ENCODE peak calls at places on chromosome 22, in eight cellular contexts. One of them, this sample, is unnamed.

GRCh38 chr22:24005201-24005600 is at the start of gene GSTT4:
- DNase-seq in A549: no peak
- DNase-seq in HL-60: no peak
- DNase-seq in GM23338: no peak
- DNase-seq in GM12878: no peak
- DNase-seq in HCT116: no peak
- DNase-seq in Panc1: no peak
- DNase-seq in HepG2: no peak
- DNase-seq in this sample: no peak

GRCh38 chr22:36387914-36388864 is at the start of gene MYH9:
- DNase-seq in A549: peak
- DNase-seq in HL-60: peak
- DNase-seq in GM23338: peak
- DNase-seq in GM12878: peak
- DNase-seq in HCT116: peak
- DNase-seq in Panc1: peak
- DNase-seq in HepG2: peak
- DNase-seq in this sample: peak

GRCh38 chr22:37427128-37427710 is at the start of gene ELFN2:
- DNase-seq in A549: no peak
- DNase-seq in HL-60: no peak
- DNase-seq in GM23338: peak
- DNase-seq in GM12878: no peak
- DNase-seq in HCT116: no peak
- DNase-seq in Panc1: no peak
- DNase-seq in HepG2: no peak
- DNase-seq in this sample: peak

GRCh38 chr22:38792833-38793232 is 1.1 kb downstream of the DNAL4 start:
- DNase-seq in A549: no peak
- DNase-seq in HL-60: no peak
- DNase-seq in GM23338: no peak
- DNase-seq in GM12878: no peak
- DNase-seq in HCT116: no peak
- DNase-seq in Panc1: no peak
- DNase-seq in HepG2: no peak
- DNase-seq in this sample: no peak

GRCh38 chr22:37180531-37181231 is 7.4 kb downstream of the C1QTNF6 start:
- DNase-seq in A549: no peak
- DNase-seq in HL-60: no peak
- DNase-seq in GM23338: no peak
- DNase-seq in GM12878: no peak
- DNase-seq in HCT116: no peak
- DNase-seq in Panc1: no peak
- DNase-seq in HepG2: no peak
- DNase-seq in this sample: no peak

GRCh38 chr22:19066531-19067271 is 55.5 kb downstream of the DGCR2 start:
- DNase-seq in A549: no peak
- DNase-seq in HL-60: no peak
- DNase-seq in GM23338: no peak
- DNase-seq in GM12878: no peak
- DNase-seq in HCT116: no peak
- DNase-seq in Panc1: no peak
- DNase-seq in HepG2: no peak
- DNase-seq in this sample: no peak

GRCh38 chr22:20567993-20568417 is 60.6 kb downstream of the MED15 start:
- DNase-seq in A549: peak
- DNase-seq in HL-60: no peak
- DNase-seq in GM23338: peak
- DNase-seq in GM12878: no peak
- DNase-seq in HCT116: peak
- DNase-seq in Panc1: no peak
- DNase-seq in HepG2: no peak
- DNase-seq in this sample: no peak

GRCh38 chr22:36971726-36972125 is 47.5 kb downstream of the TST start:
- DNase-seq in A549: no peak
- DNase-seq in HL-60: no peak
- DNase-seq in GM23338: no peak
- DNase-seq in GM12878: no peak
- DNase-seq in HCT116: no peak
- DNase-seq in Panc1: no peak
- DNase-seq in HepG2: no peak
- DNase-seq in this sample: no peak

GRCh38 chr22:20128902-20129746 is 2.5 kb upstream of the ZDHHC8 start:
- DNase-seq in A549: peak
- DNase-seq in HL-60: no peak
- DNase-seq in GM23338: peak
- DNase-seq in GM12878: no peak
- DNase-seq in HCT116: no peak
- DNase-seq in Panc1: no peak
- DNase-seq in HepG2: peak
- DNase-seq in this sample: no peak

GRCh38 chr22:39723899-39724351 is 153.4 kb downstream of the CACNA1I start:
- DNase-seq in A549: no peak
- DNase-seq in HL-60: no peak
- DNase-seq in GM23338: no peak
- DNase-seq in GM12878: no peak
- DNase-seq in HCT116: peak
- DNase-seq in Panc1: no peak
- DNase-seq in HepG2: peak
- DNase-seq in this sample: no peak

GRCh38 chr22:48147404-48147803 is 1385.0 kb downstream of the TBC1D22A start:
- DNase-seq in A549: no peak
- DNase-seq in HL-60: no peak
- DNase-seq in GM23338: peak
- DNase-seq in GM12878: no peak
- DNase-seq in HCT116: no peak
- DNase-seq in Panc1: no peak
- DNase-seq in HepG2: no peak
- DNase-seq in this sample: no peak

GRCh38 chr22:38925571-38926041 is 31.8 kb upstream of the APOBEC3A start:
- DNase-seq in A549: no peak
- DNase-seq in HL-60: no peak
- DNase-seq in GM23338: no peak
- DNase-seq in GM12878: no peak
- DNase-seq in HCT116: no peak
- DNase-seq in Panc1: no peak
- DNase-seq in HepG2: no peak
- DNase-seq in this sample: no peak

GRCh38 chr22:32079110-32080089 is 36.3 kb downstream of the SLC5A1 start:
- DNase-seq in A549: peak
- DNase-seq in HL-60: no peak
- DNase-seq in GM23338: peak
- DNase-seq in GM12878: no peak
- DNase-seq in HCT116: peak
- DNase-seq in Panc1: no peak
- DNase-seq in HepG2: no peak
- DNase-seq in this sample: no peak

GRCh38 chr22:36770116-36770945 is 5.6 kb downstream of the IFT27 start:
- DNase-seq in A549: no peak
- DNase-seq in HL-60: no peak
- DNase-seq in GM23338: peak
- DNase-seq in GM12878: no peak
- DNase-seq in HCT116: no peak
- DNase-seq in Panc1: no peak
- DNase-seq in HepG2: no peak
- DNase-seq in this sample: no peak

GRCh38 chr22:38657248-38657909 is 941 bp downstream of the CBY1 start:
- DNase-seq in A549: no peak
- DNase-seq in HL-60: no peak
- DNase-seq in GM23338: peak
- DNase-seq in GM12878: no peak
- DNase-seq in HCT116: no peak
- DNase-seq in Panc1: no peak
- DNase-seq in HepG2: peak
- DNase-seq in this sample: peak

GRCh38 chr22:47094861-47095330 is 332.4 kb downstream of the TBC1D22A start:
- DNase-seq in A549: no peak
- DNase-seq in HL-60: no peak
- DNase-seq in GM23338: no peak
- DNase-seq in GM12878: no peak
- DNase-seq in HCT116: no peak
- DNase-seq in Panc1: no peak
- DNase-seq in HepG2: no peak
- DNase-seq in this sample: no peak

GRCh38 chr22:43510226-43511070 is 98.6 kb downstream of the MPPED1 start:
- DNase-seq in A549: no peak
- DNase-seq in HL-60: no peak
- DNase-seq in GM23338: no peak
- DNase-seq in GM12878: no peak
- DNase-seq in HCT116: no peak
- DNase-seq in Panc1: no peak
- DNase-seq in HepG2: no peak
- DNase-seq in this sample: no peak
- TF ChIP-seq REST in A549: no peak
- TF ChIP-seq REST in HL-60: no peak
- TF ChIP-seq REST in GM23338: no peak
- TF ChIP-seq REST in GM12878: no peak
- TF ChIP-seq REST in HCT116: no peak
- TF ChIP-seq REST in Panc1: no peak
- TF ChIP-seq REST in HepG2: no peak
- TF ChIP-seq REST in this sample: no peak

GRCh38 chr22:26669060-26669481 is 11.7 kb downstream of the MIAT start:
- DNase-seq in A549: peak
- DNase-seq in HL-60: no peak
- DNase-seq in GM23338: peak
- DNase-seq in GM12878: no peak
- DNase-seq in HCT116: peak
- DNase-seq in Panc1: no peak
- DNase-seq in HepG2: peak
- DNase-seq in this sample: peak
- TF ChIP-seq REST in A549: no peak
- TF ChIP-seq REST in HL-60: no peak
- TF ChIP-seq REST in GM23338: no peak
- TF ChIP-seq REST in GM12878: no peak
- TF ChIP-seq REST in HCT116: no peak
- TF ChIP-seq REST in Panc1: no peak
- TF ChIP-seq REST in HepG2: no peak
- TF ChIP-seq REST in this sample: no peak

DNA sequence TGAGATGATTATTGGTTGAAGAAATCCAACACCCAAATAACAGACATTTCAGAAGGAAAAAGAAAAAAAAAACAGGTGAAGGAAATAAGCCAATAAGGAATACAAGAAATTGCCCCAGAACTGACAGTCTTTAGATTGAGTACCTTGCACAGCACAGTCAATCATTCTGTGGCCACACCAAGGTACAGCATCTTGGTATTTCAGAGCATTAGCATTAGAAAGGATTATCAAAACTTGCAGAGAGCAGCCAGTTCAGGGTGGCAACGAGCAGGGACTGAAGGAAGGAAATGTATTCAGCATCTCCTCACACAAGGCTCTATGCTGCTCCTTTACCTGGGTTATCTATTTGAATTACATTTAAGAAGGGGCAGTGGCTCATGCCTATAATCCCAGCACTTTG is 2.1 kb downstream of the ADA2 start:
- DNase-seq in A549: no peak
- DNase-seq in HL-60: no peak
- DNase-seq in GM23338: peak
- DNase-seq in GM12878: no peak
- DNase-seq in HCT116: no peak
- DNase-seq in Panc1: no peak
- DNase-seq in HepG2: no peak
- DNase-seq in this sample: no peak
- TF ChIP-seq REST in A549: no peak
- TF ChIP-seq REST in HL-60: no peak
- TF ChIP-seq REST in GM23338: no peak
- TF ChIP-seq REST in GM12878: no peak
- TF ChIP-seq REST in HCT116: no peak
- TF ChIP-seq REST in Panc1: no peak
- TF ChIP-seq REST in HepG2: no peak
- TF ChIP-seq REST in this sample: no peak

GRCh38 chr22:46068908-46069481 is 81.3 kb upstream of the PPARA start:
- DNase-seq in A549: no peak
- DNase-seq in HL-60: no peak
- DNase-seq in GM23338: no peak
- DNase-seq in GM12878: no peak
- DNase-seq in HCT116: no peak
- DNase-seq in Panc1: no peak
- DNase-seq in HepG2: no peak
- DNase-seq in this sample: no peak
- TF ChIP-seq REST in A549: no peak
- TF ChIP-seq REST in HL-60: no peak
- TF ChIP-seq REST in GM23338: no peak
- TF ChIP-seq REST in GM12878: no peak
- TF ChIP-seq REST in HCT116: no peak
- TF ChIP-seq REST in Panc1: no peak
- TF ChIP-seq REST in HepG2: no peak
- TF ChIP-seq REST in this sample: peak